ENCODE peak calls at places on chromosomes 12 and 14, in five cellular contexts. H is A549, C is HepG2, G is GM12878, P is H1. N is an unnamed sample.
A peak's percentile ranks its signal among the peaks of the same experiment; 100 is the strongest.

GRCh38 chr12:124883263-124883876 is 19.7 kb upstream of the SCARB1 start:
- DNase-seq in H (no peak), C (no peak), G (no peak), P (no peak), N (no peak)

GRCh38 chr12:46351861-46352595 is 20.5 kb downstream of the SLC38A2 start:
- DNase-seq in H (no peak), C (no peak), G (no peak), P (no peak), N (no peak)

GRCh38 chr14:100422556-100423420 is 99.6 kb downstream of the SLC25A47 start:
- DNase-seq in H (no peak), C (no peak), G (no peak), P (no peak), N (no peak)

GRCh38 chr12:80189241-80189640 is 89.9 kb downstream of the OTOGL start:
- DNase-seq in H (no peak), C (no peak), G (no peak), P (no peak), N (no peak)

GRCh38 chr14:100767788-100768536 is 41.3 kb downstream of the DLK1 start:
- DNase-seq in H (no peak), C (no peak), G (no peak), P (no peak), N (no peak)

GRCh38 chr12:76033116-76034001 is 1.8 kb upstream of the PHLDA1 start:
- DNase-seq in H (no peak), C (no peak), G (no peak), P (no peak), N (no peak)

GRCh38 chr12:15627995-15628945 is 160.9 kb downstream of the EPS8 start:
- DNase-seq in H (peak; percentile 30), C (peak; percentile 9), G (no peak), P (no peak), N (no peak)

GRCh38 chr12:24931666-24932405 is 17.1 kb downstream of the BCAT1 start:
- DNase-seq in H (no peak), C (no peak), G (peak; percentile 79), P (no peak), N (no peak)

GRCh38 chr12:68326720-68327119 is 5.4 kb downstream of the MDM1 start:
- DNase-seq in H (no peak), C (no peak), G (no peak), P (no peak), N (no peak)

GRCh38 chr12:26233620-26234019 is 38.2 kb downstream of the SSPN start:
- DNase-seq in H (no peak), C (no peak), G (no peak), P (no peak), N (no peak)

GRCh38 chr12:26523708-26524150 is 309.3 kb downstream of the ITPR2 start:
- DNase-seq in H (no peak), C (no peak), G (no peak), P (no peak), N (no peak)

GRCh38 chr14:21300892-21301291 is 21.0 kb downstream of the RPGRIP1 start:
- DNase-seq in H (no peak), C (no peak), G (no peak), P (peak; percentile 77), N (peak; percentile 10)

GRCh38 chr14:64421166-64421565 is 33.0 kb downstream of the MTHFD1 start:
- DNase-seq in H (peak; percentile 4), C (no peak), G (no peak), P (no peak), N (no peak)

GRCh38 chr12:11710431-11710830 is 61.0 kb downstream of the ETV6 start:
- DNase-seq in H (no peak), C (no peak), G (no peak), P (no peak), N (no peak)

GRCh38 chr12:15580431-15580830 is 208.8 kb downstream of the EPS8 start:
- DNase-seq in H (no peak), C (no peak), G (no peak), P (no peak), N (no peak)

GRCh38 chr12:57726151-57726883 is 12.2 kb downstream of the AGAP2 start:
- DNase-seq in H (peak; percentile 89), C (peak; percentile 71), G (no peak), P (peak; percentile 95), N (peak; percentile 48)

GRCh38 chr14:106875503-106875902 is 1349.1 kb downstream of the TMEM121 start:
- DNase-seq in H (no peak), C (no peak), G (no peak), P (no peak), N (no peak)

GRCh38 chr14:97137705-97138104 is 340.5 kb downstream of the VRK1 start:
- DNase-seq in H (no peak), C (no peak), G (no peak), P (no peak), N (no peak)

GRCh38 chr14:103562135-103562384 is 397 bp downstream of the BAG5 start:
- DNase-seq in H (no peak), C (no peak), G (no peak), P (no peak), N (no peak)

GRCh38 chr12:114064497-114064896 is 98.4 kb upstream of the RBM19 start:
- DNase-seq in H (no peak), C (no peak), G (no peak), P (no peak), N (no peak)

GRCh38 chr14:74140374-74140850 is 55.7 kb downstream of the LIN52 start:
- DNase-seq in H (no peak), C (no peak), G (no peak), P (no peak), N (no peak)

GRCh38 chr14:94355191-94355794 is 32.2 kb upstream of the SERPINA6 start:
- DNase-seq in H (peak; percentile 61), C (peak; percentile 85), G (no peak), P (peak; percentile 61), N (no peak)

GRCh38 chr12:77062396-77062795 is 3.0 kb downstream of the E2F7 start:
- DNase-seq in H (no peak), C (no peak), G (no peak), P (no peak), N (no peak)

GRCh38 chr12:29242921-29243431 is 93.9 kb downstream of the FAR2 start:
- DNase-seq in H (no peak), C (no peak), G (no peak), P (no peak), N (no peak)

GRCh38 chr14:103207038-103207403 is 83.8 kb downstream of the TNFAIP2 start:
- DNase-seq in H (no peak), C (no peak), G (no peak), P (peak; percentile 69), N (peak; percentile 63)

GRCh38 chr14:34175574-34175973 is 224.7 kb upstream of the EGLN3 start:
- DNase-seq in H (no peak), C (no peak), G (peak; percentile 46), P (no peak), N (no peak)

GRCh38 chr14:84202486-84202885 is 1327.5 kb upstream of the FLRT2 start:
- DNase-seq in H (no peak), C (no peak), G (no peak), P (no peak), N (no peak)

GRCh38 chr12:122793685-122794106 is 19.3 kb downstream of the CCDC62 start:
- DNase-seq in H (peak; percentile 73), C (peak; percentile 34), G (no peak), P (no peak), N (peak; percentile 70)

GRCh38 chr12:48084066-48084465 is 21.8 kb downstream of the SENP1 start:
- DNase-seq in H (peak; percentile 34), C (no peak), G (no peak), P (no peak), N (peak; percentile 9)

GRCh38 chr14:99846808-99847207 is 53.6 kb downstream of the EML1 start:
- DNase-seq in H (no peak), C (no peak), G (no peak), P (no peak), N (no peak)

GRCh38 chr12:15648564-15648963 is 140.6 kb downstream of the EPS8 start:
- DNase-seq in H (no peak), C (no peak), G (no peak), P (no peak), N (no peak)

GRCh38 chr12:23493690-23494101 is 455.8 kb downstream of the SOX5 start:
- DNase-seq in H (no peak), C (peak; percentile 62), G (no peak), P (no peak), N (no peak)

GRCh38 chr12:129788506-129788905 is 115.3 kb downstream of the TMEM132D start:
- DNase-seq in H (no peak), C (no peak), G (no peak), P (no peak), N (no peak)
- TF ChIP-seq HDAC2 in H (no peak), C (no peak), G (no peak), P (no peak), N (no peak)

GRCh38 chr12:7844131-7844530 is 28.6 kb downstream of the SLC2A14 start:
- DNase-seq in H (no peak), C (no peak), G (no peak), P (no peak), N (no peak)
- TF ChIP-seq HDAC2 in H (no peak), C (no peak), G (no peak), P (no peak), N (no peak)

GRCh38 chr12:97756066-97756701 is 293.6 kb downstream of the RMST start:
- DNase-seq in H (no peak), C (no peak), G (no peak), P (no peak), N (no peak)
- TF ChIP-seq HDAC2 in H (no peak), C (no peak), G (no peak), P (no peak), N (no peak)

DNA sequence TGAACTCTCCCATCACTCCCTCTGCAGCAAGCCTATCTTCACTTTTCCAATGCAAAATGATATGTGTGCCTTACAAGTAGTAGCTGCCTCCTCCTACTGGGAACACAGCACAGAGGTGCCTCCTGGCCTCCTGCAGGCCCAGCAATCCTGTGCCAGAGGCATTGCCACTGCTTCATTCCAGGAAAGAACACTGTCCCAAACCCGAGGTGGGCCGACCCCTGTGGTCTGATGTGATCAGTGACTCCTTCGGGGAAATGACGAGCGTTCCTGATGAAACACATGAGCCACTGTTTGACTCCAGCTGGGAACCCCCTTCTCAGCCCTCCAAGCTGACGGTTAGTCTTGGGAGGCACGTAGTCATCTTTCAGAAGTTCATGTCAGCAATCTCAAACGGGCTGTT is 19.5 kb downstream of the PSMC1 start:
- DNase-seq in H (no peak), C (no peak), G (no peak), P (no peak), N (no peak)
- TF ChIP-seq HDAC2 in H (no peak), C (no peak), G (no peak), P (no peak), N (no peak)

N was measured in K562.